ENCODE peak calls at places on chromosomes 12 and 14, in six cellular contexts. One of them, this sample, is unnamed. For H3K4me1 and H3K27me3, the result is how much of the 10 kb centered on the place peaks cover.

GRCh38 chr14:45070215-45070614 is 13.7 kb upstream of the PRPF39 start:
- DNase-seq in sigmoid colon: no peak
- DNase-seq in prostate gland: no peak
- DNase-seq in IMR-90: peak
- DNase-seq in thyroid gland: no peak
- DNase-seq in body of pancreas: no peak
- DNase-seq in this sample: no peak

GRCh38 chr12:15716566-15716965 is 72.6 kb downstream of the EPS8 start:
- DNase-seq in sigmoid colon: no peak
- DNase-seq in prostate gland: no peak
- DNase-seq in IMR-90: no peak
- DNase-seq in thyroid gland: no peak
- DNase-seq in body of pancreas: no peak
- DNase-seq in this sample: no peak

GRCh38 chr12:121956041-121956341 is 37.6 kb downstream of the CFAP251 start:
- DNase-seq in sigmoid colon: no peak
- DNase-seq in prostate gland: no peak
- DNase-seq in IMR-90: no peak
- DNase-seq in thyroid gland: no peak
- DNase-seq in body of pancreas: peak
- DNase-seq in this sample: no peak

GRCh38 chr12:122348505-122348904 is 74.0 kb downstream of the CLIP1 start:
- DNase-seq in sigmoid colon: no peak
- DNase-seq in prostate gland: no peak
- DNase-seq in IMR-90: no peak
- DNase-seq in thyroid gland: no peak
- DNase-seq in body of pancreas: no peak
- DNase-seq in this sample: no peak

GRCh38 chr14:104536942-104537612 is 42.5 kb upstream of the C14orf180 start:
- DNase-seq in sigmoid colon: peak
- DNase-seq in prostate gland: peak
- DNase-seq in IMR-90: peak
- DNase-seq in thyroid gland: no peak
- DNase-seq in body of pancreas: no peak
- DNase-seq in this sample: no peak

GRCh38 chr12:69117566-69118266 is 121.7 kb upstream of the CPSF6 start:
- DNase-seq in sigmoid colon: no peak
- DNase-seq in prostate gland: no peak
- DNase-seq in IMR-90: no peak
- DNase-seq in thyroid gland: no peak
- DNase-seq in body of pancreas: no peak
- DNase-seq in this sample: no peak

GRCh38 chr14:82366803-82367202 is 833.1 kb upstream of the SEL1L start:
- DNase-seq in sigmoid colon: no peak
- DNase-seq in prostate gland: no peak
- DNase-seq in IMR-90: no peak
- DNase-seq in thyroid gland: no peak
- DNase-seq in body of pancreas: no peak
- DNase-seq in this sample: no peak

GRCh38 chr14:67773844-67774377 is 42.5 kb downstream of the ZFYVE26 start:
- DNase-seq in sigmoid colon: no peak
- DNase-seq in prostate gland: no peak
- DNase-seq in IMR-90: no peak
- DNase-seq in thyroid gland: no peak
- DNase-seq in body of pancreas: no peak
- DNase-seq in this sample: no peak

GRCh38 chr12:92506460-92506859 is 196.3 kb upstream of the PLEKHG7 start:
- DNase-seq in sigmoid colon: no peak
- DNase-seq in prostate gland: no peak
- DNase-seq in IMR-90: no peak
- DNase-seq in thyroid gland: no peak
- DNase-seq in body of pancreas: peak
- DNase-seq in this sample: no peak

GRCh38 chr14:76682367-76682766 is 78.9 kb upstream of the VASH1 start:
- DNase-seq in sigmoid colon: no peak
- DNase-seq in prostate gland: no peak
- DNase-seq in IMR-90: no peak
- DNase-seq in thyroid gland: no peak
- DNase-seq in body of pancreas: no peak
- DNase-seq in this sample: no peak
- TF ChIP-seq POLR2A in sigmoid colon: no peak
- TF ChIP-seq POLR2A in prostate gland: no peak
- TF ChIP-seq POLR2A in IMR-90: no peak
- TF ChIP-seq POLR2A in thyroid gland: no peak
- TF ChIP-seq POLR2A in body of pancreas: no peak
- TF ChIP-seq POLR2A in this sample: no peak

GRCh38 chr12:55815473-55815872 is 2.1 kb downstream of the SARNP start:
- DNase-seq in sigmoid colon: no peak
- DNase-seq in prostate gland: no peak
- DNase-seq in IMR-90: no peak
- DNase-seq in thyroid gland: no peak
- DNase-seq in body of pancreas: no peak
- DNase-seq in this sample: no peak
- H3K4me1 ChIP-seq in sigmoid colon: half or more
- H3K4me1 ChIP-seq in prostate gland: under half
- H3K4me1 ChIP-seq in IMR-90: under half
- H3K4me1 ChIP-seq in thyroid gland: under half
- H3K4me1 ChIP-seq in body of pancreas: half or more
- H3K4me1 ChIP-seq in this sample: under half

GRCh38 chr12:1881936-1882335 is 36.5 kb downstream of the CACNA2D4 start:
- DNase-seq in sigmoid colon: no peak
- DNase-seq in prostate gland: no peak
- DNase-seq in IMR-90: no peak
- DNase-seq in thyroid gland: no peak
- DNase-seq in body of pancreas: no peak
- DNase-seq in this sample: no peak

GRCh38 chr12:1880876-1881275 is 37.6 kb downstream of the CACNA2D4 start:
- DNase-seq in sigmoid colon: no peak
- DNase-seq in prostate gland: no peak
- DNase-seq in IMR-90: no peak
- DNase-seq in thyroid gland: no peak
- DNase-seq in body of pancreas: no peak
- DNase-seq in this sample: no peak

GRCh38 chr12:1882405-1882804 is 36.0 kb downstream of the CACNA2D4 start:
- DNase-seq in sigmoid colon: no peak
- DNase-seq in prostate gland: no peak
- DNase-seq in IMR-90: no peak
- DNase-seq in thyroid gland: no peak
- DNase-seq in body of pancreas: no peak
- DNase-seq in this sample: no peak

GRCh38 chr12:1880153-1880845 is 38.2 kb downstream of the CACNA2D4 start:
- DNase-seq in sigmoid colon: no peak
- DNase-seq in prostate gland: no peak
- DNase-seq in IMR-90: no peak
- DNase-seq in thyroid gland: no peak
- DNase-seq in body of pancreas: no peak
- DNase-seq in this sample: no peak

GRCh38 chr12:1881301-1881700 is 37.2 kb downstream of the CACNA2D4 start:
- DNase-seq in sigmoid colon: no peak
- DNase-seq in prostate gland: no peak
- DNase-seq in IMR-90: no peak
- DNase-seq in thyroid gland: no peak
- DNase-seq in body of pancreas: no peak
- DNase-seq in this sample: no peak
- H3K27me3 ChIP-seq in sigmoid colon: under half
- H3K27me3 ChIP-seq in prostate gland: under half
- H3K27me3 ChIP-seq in IMR-90: half or more
- H3K27me3 ChIP-seq in thyroid gland: under half
- H3K27me3 ChIP-seq in body of pancreas: under half
- H3K27me3 ChIP-seq in this sample: under half

DNA sequence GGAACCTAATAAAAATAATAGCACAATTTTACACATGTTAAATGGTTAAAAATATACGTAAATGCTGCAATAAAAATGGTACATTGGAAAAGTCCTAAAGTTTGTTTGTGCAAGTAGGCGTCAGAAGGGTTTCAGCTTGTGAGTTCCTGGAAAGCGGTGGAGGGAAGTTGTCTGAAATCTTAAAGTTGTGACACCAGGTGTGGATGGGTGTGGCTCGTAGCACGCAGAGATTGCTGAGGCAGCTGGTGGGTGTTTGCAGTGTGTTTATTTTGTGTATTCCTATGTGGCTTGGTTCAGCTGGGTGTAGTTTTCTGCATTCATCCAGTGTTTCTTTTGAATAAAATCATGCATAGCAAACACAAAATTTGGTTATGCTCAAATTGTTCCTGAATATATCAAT is 136.8 kb upstream of the TBX3 start:
- DNase-seq in sigmoid colon: no peak
- DNase-seq in prostate gland: no peak
- DNase-seq in IMR-90: no peak
- DNase-seq in thyroid gland: no peak
- DNase-seq in body of pancreas: no peak
- DNase-seq in this sample: no peak
- TF ChIP-seq POLR2A in sigmoid colon: no peak
- TF ChIP-seq POLR2A in prostate gland: no peak
- TF ChIP-seq POLR2A in IMR-90: no peak
- TF ChIP-seq POLR2A in thyroid gland: no peak
- TF ChIP-seq POLR2A in body of pancreas: no peak
- TF ChIP-seq POLR2A in this sample: no peak

GRCh38 chr14:71472281-71472960 is 459.8 kb upstream of the RGS6 start:
- DNase-seq in sigmoid colon: no peak
- DNase-seq in prostate gland: no peak
- DNase-seq in IMR-90: peak
- DNase-seq in thyroid gland: no peak
- DNase-seq in body of pancreas: no peak
- DNase-seq in this sample: no peak
- H3K4me1 ChIP-seq in sigmoid colon: under half
- H3K4me1 ChIP-seq in prostate gland: under half
- H3K4me1 ChIP-seq in IMR-90: under half
- H3K4me1 ChIP-seq in thyroid gland: under half
- H3K4me1 ChIP-seq in body of pancreas: under half
- H3K4me1 ChIP-seq in this sample: under half

This sample was measured in uterus.